ENCODE peak calls at places on chromosome 4, in nine cellular contexts. One of them, this sample, is unnamed. For H3K4me1 and H3K27me3, the result is how much of the 10 kb centered on the place peaks cover.

GRCh38 chr4:173410106-173410505 is 11.2 kb upstream of the SCRG1 start:
- DNase-seq in upper lobe of right lung: no peak
- DNase-seq in naive thymus-derived CD4-positive, alpha-beta T cell: no peak
- DNase-seq in tibial nerve: no peak
- DNase-seq in uterus: no peak
- DNase-seq in mesenchymal stem cell: no peak
- DNase-seq in effector memory CD4-positive, alpha-beta T cell: no peak
- DNase-seq in fibroblast of lung: no peak
- DNase-seq in left lung: no peak
- DNase-seq in this sample: no peak

GRCh38 chr4:97235516-97235915 is 907.8 kb downstream of the STPG2 start:
- DNase-seq in mesenchymal stem cell: no peak
- DNase-seq in left lung: no peak
- DNase-seq in fibroblast of lung: no peak
- DNase-seq in naive thymus-derived CD4-positive, alpha-beta T cell: no peak
- DNase-seq in upper lobe of right lung: no peak
- DNase-seq in uterus: no peak
- DNase-seq in tibial nerve: no peak
- DNase-seq in effector memory CD4-positive, alpha-beta T cell: no peak
- DNase-seq in this sample: no peak

GRCh38 chr4:106287353-106287969 is 28.5 kb downstream of the TBCK start:
- DNase-seq in uterus: no peak
- DNase-seq in upper lobe of right lung: no peak
- DNase-seq in mesenchymal stem cell: peak
- DNase-seq in tibial nerve: peak
- DNase-seq in left lung: no peak
- DNase-seq in naive thymus-derived CD4-positive, alpha-beta T cell: no peak
- DNase-seq in fibroblast of lung: peak
- DNase-seq in effector memory CD4-positive, alpha-beta T cell: no peak
- DNase-seq in this sample: peak

GRCh38 chr4:24328711-24329110 is 255.6 kb downstream of the DHX15 start:
- DNase-seq in upper lobe of right lung: no peak
- DNase-seq in left lung: no peak
- DNase-seq in fibroblast of lung: peak
- DNase-seq in uterus: no peak
- DNase-seq in naive thymus-derived CD4-positive, alpha-beta T cell: no peak
- DNase-seq in effector memory CD4-positive, alpha-beta T cell: no peak
- DNase-seq in tibial nerve: no peak
- DNase-seq in mesenchymal stem cell: no peak
- DNase-seq in this sample: no peak

GRCh38 chr4:48334236-48334635 is 7.1 kb upstream of the SLAIN2 start:
- DNase-seq in upper lobe of right lung: no peak
- DNase-seq in uterus: no peak
- DNase-seq in fibroblast of lung: no peak
- DNase-seq in naive thymus-derived CD4-positive, alpha-beta T cell: no peak
- DNase-seq in effector memory CD4-positive, alpha-beta T cell: no peak
- DNase-seq in tibial nerve: no peak
- DNase-seq in left lung: no peak
- DNase-seq in mesenchymal stem cell: no peak
- DNase-seq in this sample: no peak

GRCh38 chr4:37865450-37865849 is 25.4 kb upstream of the TBC1D1 start:
- DNase-seq in tibial nerve: no peak
- DNase-seq in uterus: no peak
- DNase-seq in mesenchymal stem cell: peak
- DNase-seq in naive thymus-derived CD4-positive, alpha-beta T cell: no peak
- DNase-seq in effector memory CD4-positive, alpha-beta T cell: no peak
- DNase-seq in left lung: no peak
- DNase-seq in fibroblast of lung: peak
- DNase-seq in upper lobe of right lung: no peak
- DNase-seq in this sample: no peak

GRCh38 chr4:174317531-174317930 is 33.8 kb downstream of the CEP44 start:
- DNase-seq in effector memory CD4-positive, alpha-beta T cell: no peak
- DNase-seq in mesenchymal stem cell: peak
- DNase-seq in tibial nerve: no peak
- DNase-seq in upper lobe of right lung: no peak
- DNase-seq in left lung: no peak
- DNase-seq in naive thymus-derived CD4-positive, alpha-beta T cell: no peak
- DNase-seq in uterus: no peak
- DNase-seq in fibroblast of lung: no peak
- DNase-seq in this sample: no peak

GRCh38 chr4:103720661-103721060 is 876 bp upstream of the TACR3 start:
- DNase-seq in mesenchymal stem cell: no peak
- DNase-seq in left lung: no peak
- DNase-seq in uterus: no peak
- DNase-seq in naive thymus-derived CD4-positive, alpha-beta T cell: no peak
- DNase-seq in fibroblast of lung: no peak
- DNase-seq in tibial nerve: no peak
- DNase-seq in effector memory CD4-positive, alpha-beta T cell: no peak
- DNase-seq in upper lobe of right lung: no peak
- DNase-seq in this sample: no peak

GRCh38 chr4:89998350-89999098 is 103.9 kb downstream of the MMRN1 start:
- DNase-seq in upper lobe of right lung: no peak
- DNase-seq in tibial nerve: no peak
- DNase-seq in naive thymus-derived CD4-positive, alpha-beta T cell: no peak
- DNase-seq in uterus: no peak
- DNase-seq in fibroblast of lung: no peak
- DNase-seq in mesenchymal stem cell: no peak
- DNase-seq in effector memory CD4-positive, alpha-beta T cell: no peak
- DNase-seq in left lung: no peak
- DNase-seq in this sample: no peak

GRCh38 chr4:106140601-106141000 is 175.4 kb downstream of the TBCK start:
- DNase-seq in uterus: no peak
- DNase-seq in left lung: no peak
- DNase-seq in mesenchymal stem cell: no peak
- DNase-seq in fibroblast of lung: no peak
- DNase-seq in upper lobe of right lung: no peak
- DNase-seq in tibial nerve: no peak
- DNase-seq in naive thymus-derived CD4-positive, alpha-beta T cell: no peak
- DNase-seq in effector memory CD4-positive, alpha-beta T cell: no peak
- DNase-seq in this sample: no peak

GRCh38 chr4:150402968-150403367 is 179.0 kb upstream of the MAB21L2 start:
- DNase-seq in tibial nerve: no peak
- DNase-seq in effector memory CD4-positive, alpha-beta T cell: no peak
- DNase-seq in upper lobe of right lung: no peak
- DNase-seq in fibroblast of lung: peak
- DNase-seq in naive thymus-derived CD4-positive, alpha-beta T cell: no peak
- DNase-seq in mesenchymal stem cell: no peak
- DNase-seq in uterus: no peak
- DNase-seq in left lung: peak
- DNase-seq in this sample: no peak

GRCh38 chr4:176002007-176002623 is 63.5 kb upstream of the WDR17 start:
- DNase-seq in left lung: peak
- DNase-seq in mesenchymal stem cell: peak
- DNase-seq in upper lobe of right lung: peak
- DNase-seq in effector memory CD4-positive, alpha-beta T cell: no peak
- DNase-seq in naive thymus-derived CD4-positive, alpha-beta T cell: no peak
- DNase-seq in uterus: no peak
- DNase-seq in fibroblast of lung: peak
- DNase-seq in tibial nerve: no peak
- DNase-seq in this sample: no peak

DNA sequence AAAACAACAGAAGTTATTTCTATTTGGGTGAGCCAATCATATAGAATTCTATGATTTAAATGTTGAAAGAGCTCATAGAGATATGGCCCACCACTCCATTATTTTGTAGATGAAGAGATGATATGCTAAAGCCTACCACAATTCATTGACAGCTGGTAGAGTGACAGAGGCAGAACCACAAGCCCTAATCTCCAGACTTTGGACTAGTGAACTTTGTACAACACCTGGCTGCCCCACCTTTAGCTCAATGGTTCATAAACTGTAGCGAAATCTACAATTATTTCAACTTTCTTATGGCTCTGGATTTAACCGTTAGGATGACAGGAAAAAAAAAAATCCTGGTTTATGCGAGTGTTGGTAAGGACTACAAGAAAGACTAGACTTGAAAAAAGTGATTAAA is 50.9 kb downstream of the PRKG2 start:
- DNase-seq in left lung: no peak
- DNase-seq in upper lobe of right lung: no peak
- DNase-seq in uterus: no peak
- DNase-seq in mesenchymal stem cell: no peak
- DNase-seq in naive thymus-derived CD4-positive, alpha-beta T cell: no peak
- DNase-seq in fibroblast of lung: no peak
- DNase-seq in tibial nerve: no peak
- DNase-seq in effector memory CD4-positive, alpha-beta T cell: no peak
- DNase-seq in this sample: no peak
- H3K4me1 ChIP-seq in left lung: under half
- H3K4me1 ChIP-seq in upper lobe of right lung: under half
- H3K4me1 ChIP-seq in uterus: under half
- H3K4me1 ChIP-seq in mesenchymal stem cell: under half
- H3K4me1 ChIP-seq in naive thymus-derived CD4-positive, alpha-beta T cell: under half
- H3K4me1 ChIP-seq in fibroblast of lung: under half
- H3K4me1 ChIP-seq in tibial nerve: under half
- H3K4me1 ChIP-seq in effector memory CD4-positive, alpha-beta T cell: under half
- H3K4me1 ChIP-seq in this sample: under half

DNA sequence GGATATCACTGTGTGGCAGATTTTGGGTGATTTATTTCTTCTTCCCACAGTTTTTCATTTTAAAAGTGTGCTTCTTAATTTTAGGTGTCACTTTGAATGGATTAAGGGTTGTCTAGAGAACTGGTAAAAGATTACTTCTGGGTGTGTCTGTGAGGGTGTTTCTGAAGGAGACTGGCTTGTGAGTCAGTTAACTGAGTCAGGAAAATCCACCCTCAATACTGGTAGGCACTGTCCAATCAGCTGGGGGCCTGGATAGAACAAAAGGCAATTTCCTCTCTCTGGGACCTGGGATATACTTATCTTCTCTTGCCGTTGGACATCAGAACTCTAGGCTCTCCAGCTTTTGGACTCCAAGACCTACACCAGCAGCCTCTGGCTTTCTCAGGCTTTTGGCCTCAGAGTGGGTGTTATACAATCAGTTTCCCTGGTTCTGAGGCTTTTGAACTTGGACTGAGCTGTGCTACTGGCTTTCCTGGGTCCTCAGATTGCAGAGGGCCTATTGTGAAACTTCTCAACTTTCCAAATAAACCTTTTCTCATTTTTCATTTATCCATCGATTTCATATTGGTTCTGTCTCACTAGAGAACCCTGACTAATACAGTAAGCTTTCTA is 413.1 kb downstream of the GBA3 start:
- DNase-seq in left lung: no peak
- DNase-seq in mesenchymal stem cell: no peak
- DNase-seq in naive thymus-derived CD4-positive, alpha-beta T cell: no peak
- DNase-seq in effector memory CD4-positive, alpha-beta T cell: no peak
- DNase-seq in uterus: no peak
- DNase-seq in fibroblast of lung: peak
- DNase-seq in tibial nerve: no peak
- DNase-seq in upper lobe of right lung: no peak
- DNase-seq in this sample: no peak
- H3K27me3 ChIP-seq in left lung: under half
- H3K27me3 ChIP-seq in mesenchymal stem cell: under half
- H3K27me3 ChIP-seq in naive thymus-derived CD4-positive, alpha-beta T cell: under half
- H3K27me3 ChIP-seq in effector memory CD4-positive, alpha-beta T cell: under half
- H3K27me3 ChIP-seq in uterus: under half
- H3K27me3 ChIP-seq in fibroblast of lung: under half
- H3K27me3 ChIP-seq in tibial nerve: under half
- H3K27me3 ChIP-seq in upper lobe of right lung: under half
- H3K27me3 ChIP-seq in this sample: under half

GRCh38 chr4:2813446-2814405 is 20.8 kb downstream of the SH3BP2 start:
- DNase-seq in upper lobe of right lung: no peak
- DNase-seq in effector memory CD4-positive, alpha-beta T cell: no peak
- DNase-seq in naive thymus-derived CD4-positive, alpha-beta T cell: no peak
- DNase-seq in left lung: no peak
- DNase-seq in fibroblast of lung: no peak
- DNase-seq in tibial nerve: no peak
- DNase-seq in uterus: no peak
- DNase-seq in mesenchymal stem cell: no peak
- DNase-seq in this sample: no peak

GRCh38 chr4:2816401-2816954 is 23.6 kb downstream of the SH3BP2 start:
- DNase-seq in tibial nerve: no peak
- DNase-seq in left lung: no peak
- DNase-seq in uterus: no peak
- DNase-seq in upper lobe of right lung: no peak
- DNase-seq in naive thymus-derived CD4-positive, alpha-beta T cell: no peak
- DNase-seq in effector memory CD4-positive, alpha-beta T cell: no peak
- DNase-seq in fibroblast of lung: no peak
- DNase-seq in mesenchymal stem cell: no peak
- DNase-seq in this sample: no peak

GRCh38 chr4:2812985-2813384 is 20.1 kb downstream of the SH3BP2 start:
- DNase-seq in naive thymus-derived CD4-positive, alpha-beta T cell: no peak
- DNase-seq in fibroblast of lung: no peak
- DNase-seq in mesenchymal stem cell: no peak
- DNase-seq in uterus: no peak
- DNase-seq in tibial nerve: no peak
- DNase-seq in upper lobe of right lung: no peak
- DNase-seq in left lung: no peak
- DNase-seq in effector memory CD4-positive, alpha-beta T cell: no peak
- DNase-seq in this sample: no peak

GRCh38 chr4:2812600-2812932 is 19.7 kb downstream of the SH3BP2 start:
- DNase-seq in naive thymus-derived CD4-positive, alpha-beta T cell: no peak
- DNase-seq in fibroblast of lung: no peak
- DNase-seq in uterus: no peak
- DNase-seq in left lung: no peak
- DNase-seq in upper lobe of right lung: no peak
- DNase-seq in tibial nerve: no peak
- DNase-seq in effector memory CD4-positive, alpha-beta T cell: no peak
- DNase-seq in mesenchymal stem cell: no peak
- DNase-seq in this sample: no peak

DNA sequence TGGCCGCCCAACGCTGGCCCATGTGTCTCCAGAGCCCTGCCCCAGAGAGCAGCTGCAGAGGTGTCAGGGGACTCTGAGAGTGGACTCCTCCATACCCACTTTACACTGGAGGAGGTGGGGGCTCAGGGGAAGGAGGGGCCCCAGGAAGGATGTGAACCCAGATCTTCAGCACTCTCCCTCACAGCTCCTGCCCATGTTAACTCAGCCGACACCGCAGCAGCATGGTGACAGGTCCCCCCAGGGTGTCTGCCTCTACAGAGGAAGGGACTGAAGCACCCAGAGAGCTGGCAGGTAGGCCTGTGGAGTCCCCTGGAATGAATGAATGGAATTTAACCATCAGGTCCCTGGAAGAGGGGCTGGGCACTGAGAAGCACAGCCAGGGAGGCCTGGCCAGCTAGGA is 21.7 kb downstream of the SH3BP2 start:
- DNase-seq in effector memory CD4-positive, alpha-beta T cell: no peak
- DNase-seq in fibroblast of lung: no peak
- DNase-seq in tibial nerve: no peak
- DNase-seq in naive thymus-derived CD4-positive, alpha-beta T cell: no peak
- DNase-seq in left lung: no peak
- DNase-seq in upper lobe of right lung: no peak
- DNase-seq in mesenchymal stem cell: no peak
- DNase-seq in uterus: no peak
- DNase-seq in this sample: no peak
- H3K4me1 ChIP-seq in effector memory CD4-positive, alpha-beta T cell: under half
- H3K4me1 ChIP-seq in fibroblast of lung: under half
- H3K4me1 ChIP-seq in tibial nerve: half or more
- H3K4me1 ChIP-seq in naive thymus-derived CD4-positive, alpha-beta T cell: half or more
- H3K4me1 ChIP-seq in left lung: under half
- H3K4me1 ChIP-seq in upper lobe of right lung: half or more
- H3K4me1 ChIP-seq in mesenchymal stem cell: half or more
- H3K4me1 ChIP-seq in uterus: under half
- H3K4me1 ChIP-seq in this sample: under half

GRCh38 chr4:997375-998071 is 4.3 kb upstream of the SLC26A1 start:
- DNase-seq in uterus: no peak
- DNase-seq in effector memory CD4-positive, alpha-beta T cell: no peak
- DNase-seq in tibial nerve: no peak
- DNase-seq in upper lobe of right lung: no peak
- DNase-seq in fibroblast of lung: no peak
- DNase-seq in left lung: no peak
- DNase-seq in naive thymus-derived CD4-positive, alpha-beta T cell: no peak
- DNase-seq in mesenchymal stem cell: peak
- DNase-seq in this sample: no peak
- H3K27me3 ChIP-seq in uterus: under half
- H3K27me3 ChIP-seq in effector memory CD4-positive, alpha-beta T cell: under half
- H3K27me3 ChIP-seq in tibial nerve: half or more
- H3K27me3 ChIP-seq in upper lobe of right lung: under half
- H3K27me3 ChIP-seq in fibroblast of lung: under half
- H3K27me3 ChIP-seq in left lung: half or more
- H3K27me3 ChIP-seq in naive thymus-derived CD4-positive, alpha-beta T cell: under half
- H3K27me3 ChIP-seq in mesenchymal stem cell: half or more
- H3K27me3 ChIP-seq in this sample: under half

GRCh38 chr4:86670298-86670697 is 76.2 kb downstream of the PTPN13 start:
- DNase-seq in upper lobe of right lung: no peak
- DNase-seq in uterus: no peak
- DNase-seq in left lung: no peak
- DNase-seq in tibial nerve: no peak
- DNase-seq in effector memory CD4-positive, alpha-beta T cell: no peak
- DNase-seq in naive thymus-derived CD4-positive, alpha-beta T cell: no peak
- DNase-seq in mesenchymal stem cell: no peak
- DNase-seq in fibroblast of lung: no peak
- DNase-seq in this sample: no peak
- H3K4me1 ChIP-seq in upper lobe of right lung: under half
- H3K4me1 ChIP-seq in uterus: under half
- H3K4me1 ChIP-seq in left lung: under half
- H3K4me1 ChIP-seq in tibial nerve: under half
- H3K4me1 ChIP-seq in effector memory CD4-positive, alpha-beta T cell: under half
- H3K4me1 ChIP-seq in naive thymus-derived CD4-positive, alpha-beta T cell: under half
- H3K4me1 ChIP-seq in mesenchymal stem cell: under half
- H3K4me1 ChIP-seq in fibroblast of lung: under half
- H3K4me1 ChIP-seq in this sample: under half